ENCODE peak calls at places on chromosomes 12 and 14, in four cellular contexts. Q, H, F and E are unnamed samples.
A peak's percentile ranks its signal among the peaks of the same experiment; 100 is the strongest.

GRCh38 chr14:45716506-45716905 is 463.5 kb upstream of the MIS18BP1 start:
- DNase-seq in Q (no peak), H (no peak), F (peak; percentile 2), E (no peak)

GRCh38 chr12:132711169-132711843 is 664 bp downstream of the PGAM5 start:
- DNase-seq in Q (peak; percentile 33), H (no peak), F (no peak), E (peak; percentile 27)

GRCh38 chr12:5518584-5519365 is 86.9 kb downstream of the NTF3 start:
- DNase-seq in Q (no peak), H (no peak), F (peak; percentile 81), E (no peak)

GRCh38 chr14:77903233-77903632 is 103.3 kb downstream of the ADCK1 start:
- DNase-seq in Q (no peak), H (no peak), F (no peak), E (no peak)

GRCh38 chr14:50831704-50832130 is 755 bp upstream of the NIN start:
- DNase-seq in Q (no peak), H (no peak), F (no peak), E (no peak)

GRCh38 chr12:109291117-109291516 is 18.0 kb downstream of the FOXN4 start:
- DNase-seq in Q (no peak), H (no peak), F (no peak), E (no peak)

GRCh38 chr12:57627504-57628279 is 5.3 kb downstream of the B4GALNT1 start:
- DNase-seq in Q (no peak), H (peak; percentile 62), F (no peak), E (no peak)

GRCh38 chr12:49702676-49703228 is 4.5 kb downstream of the FMNL3 start:
- DNase-seq in Q (no peak), H (peak; percentile 2), F (no peak), E (no peak)

GRCh38 chr12:21169878-21170472 is 39.0 kb downstream of the SLCO1B1 start:
- DNase-seq in Q (peak; percentile 24), H (no peak), F (peak; percentile 97), E (peak; percentile 27)

GRCh38 chr14:94400454-94400853 is 12.1 kb upstream of the SERPINA1 start:
- DNase-seq in Q (no peak), H (no peak), F (no peak), E (no peak)

GRCh38 chr14:33335366-33335765 is 396.7 kb downstream of the NPAS3 start:
- DNase-seq in Q (no peak), H (no peak), F (no peak), E (no peak)

GRCh38 chr12:100752841-100753240 is 41.7 kb upstream of the ANO4 start:
- DNase-seq in Q (no peak), H (no peak), F (no peak), E (no peak)

GRCh38 chr14:59728294-59728693 is 142.3 kb downstream of the RTN1 start:
- DNase-seq in Q (no peak), H (no peak), F (no peak), E (no peak)

GRCh38 chr14:68685419-68686211 is 107.3 kb downstream of the ZFP36L1 start:
- DNase-seq in Q (peak; percentile 57), H (peak; percentile 63), F (no peak), E (peak; percentile 65)

GRCh38 chr14:71206766-71207371 is 299.6 kb downstream of the PCNX1 start:
- DNase-seq in Q (no peak), H (peak; percentile 68), F (no peak), E (peak; percentile 26)

GRCh38 chr12:73612571-73612970 is 925.1 kb upstream of the ATXN7L3B start:
- DNase-seq in Q (no peak), H (no peak), F (no peak), E (no peak)

GRCh38 chr14:89807905-89808304 is 146.6 kb downstream of the EFCAB11 start:
- DNase-seq in Q (no peak), H (no peak), F (no peak), E (no peak)

GRCh38 chr12:77104792-77105191 is 39.4 kb upstream of the E2F7 start:
- DNase-seq in Q (no peak), H (no peak), F (no peak), E (no peak)

GRCh38 chr12:113063396-113064350 is 7.1 kb downstream of the DTX1 start:
- DNase-seq in Q (no peak), H (no peak), F (no peak), E (no peak)

GRCh38 chr12:67320614-67321305 is 51.6 kb downstream of the CAND1 start:
- DNase-seq in Q (no peak), H (no peak), F (peak; percentile 62), E (no peak)

GRCh38 chr12:46391630-46392029 is 19.1 kb upstream of the SLC38A2 start:
- DNase-seq in Q (no peak), H (no peak), F (no peak), E (no peak)

GRCh38 chr12:14841761-14842160 is 1.6 kb downstream of the ART4 start:
- DNase-seq in Q (peak; percentile 23), H (peak; percentile 83), F (peak; percentile 27), E (no peak)

GRCh38 chr12:5083955-5084849 is 40.5 kb downstream of the KCNA5 start:
- DNase-seq in Q (no peak), H (no peak), F (peak; percentile 90), E (peak; percentile 33)

GRCh38 chr14:33715223-33715528 is 235.7 kb downstream of the EGLN3 start:
- DNase-seq in Q (no peak), H (no peak), F (no peak), E (no peak)

GRCh38 chr12:49917126-49917787 is 13.6 kb upstream of the FAIM2 start:
- DNase-seq in Q (no peak), H (no peak), F (no peak), E (no peak)

GRCh38 chr12:49331360-49332222 is 5.4 kb downstream of the C1QL4 start:
- DNase-seq in Q (peak; percentile 72), H (peak; percentile 81), F (no peak), E (peak; percentile 57)

GRCh38 chr12:90851800-90852718 is 102.9 kb downstream of the CCER1 start:
- DNase-seq in Q (no peak), H (no peak), F (no peak), E (no peak)

GRCh38 chr12:31221566-31221945 is 104.4 kb downstream of the SINHCAF start:
- DNase-seq in Q (no peak), H (no peak), F (no peak), E (no peak)

GRCh38 chr12:19115285-19115684 is 14.2 kb upstream of the PLEKHA5 start:
- DNase-seq in Q (no peak), H (no peak), F (no peak), E (no peak)

GRCh38 chr12:29153231-29153630 is 4.2 kb downstream of the FAR2 start:
- DNase-seq in Q (no peak), H (no peak), F (peak; percentile 69), E (no peak)

GRCh38 chr14:37116933-37117844 is 55.2 kb downstream of the SLC25A21 start:
- DNase-seq in Q (no peak), H (no peak), F (no peak), E (no peak)

DNA sequence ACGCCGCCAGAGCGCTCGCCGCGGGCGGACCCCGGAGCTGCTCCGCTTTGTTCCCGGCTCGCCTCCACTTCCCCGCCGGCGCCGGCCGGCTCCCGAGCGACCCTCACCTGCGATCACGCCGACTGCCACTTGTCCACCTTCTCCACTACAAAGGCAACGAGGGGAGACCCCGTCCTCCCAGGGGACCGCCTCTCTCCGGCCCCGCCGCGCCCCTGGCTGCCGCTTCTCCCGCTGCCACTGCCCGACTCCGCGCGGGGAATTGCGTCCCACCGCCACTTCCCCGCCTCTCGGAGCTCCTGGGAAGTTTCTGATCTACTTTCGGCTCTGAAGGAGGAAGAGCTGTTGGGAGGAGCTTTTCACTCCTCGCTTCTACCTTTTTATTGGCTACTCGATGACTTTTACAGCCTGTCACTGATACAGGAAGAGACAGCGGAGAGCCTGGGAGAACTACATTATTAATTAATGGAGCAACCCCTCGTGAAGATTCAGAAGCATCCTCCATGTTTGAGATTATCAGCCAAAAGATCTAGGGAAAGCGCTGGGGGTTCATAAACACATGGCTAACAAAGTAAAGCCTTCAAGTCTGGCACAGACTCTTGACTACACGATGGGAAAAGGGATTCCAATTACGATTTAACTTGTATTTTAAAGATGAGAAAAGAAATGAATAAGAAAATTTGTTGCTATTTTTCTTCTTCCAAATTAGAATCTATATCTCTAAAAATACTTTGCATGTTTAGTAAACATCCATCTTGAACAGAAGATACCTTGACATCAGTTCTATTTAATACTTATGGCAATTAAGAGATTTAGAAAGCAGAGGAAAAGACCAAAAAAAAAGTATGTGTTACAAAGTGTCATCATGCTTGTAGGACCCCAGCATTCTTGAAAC is at the start of gene BAZ1A:
- DNase-seq in Q (peak; percentile 76), H (peak; percentile 83), F (peak; percentile 44), E (peak; percentile 90)
- H3K4me1 ChIP-seq in Q (peaks cover 11% of the 10 kb centered on the region), H (no peaks in the 10 kb centered on the region), F (no peaks in the 10 kb centered on the region), E (peaks cover 4% of the 10 kb centered on the region)

DNA sequence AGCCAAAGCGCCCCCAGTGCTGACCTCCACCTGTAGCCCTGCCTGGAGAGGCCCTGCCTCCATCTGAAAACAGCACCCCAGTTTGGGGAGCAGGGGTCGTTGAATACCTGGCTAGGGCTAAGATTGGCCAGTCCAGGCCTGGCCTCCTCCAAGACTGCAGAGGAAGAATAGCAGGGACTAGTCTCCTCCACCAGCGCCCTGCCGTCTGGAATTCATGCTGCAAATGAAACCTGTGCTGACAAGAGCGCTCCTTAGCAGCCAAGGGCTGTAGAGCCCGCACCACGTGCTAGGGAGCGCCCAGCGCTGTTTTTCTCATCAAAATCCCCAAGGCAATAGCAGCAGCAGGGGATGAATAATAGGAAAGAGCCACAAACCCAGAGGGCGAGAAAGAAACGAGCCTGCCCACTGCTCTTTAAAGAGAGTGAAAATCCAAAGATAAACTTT is 3.4 kb downstream of the COL2A1 start:
- DNase-seq in Q (no peak), H (peak; percentile 59), F (no peak), E (no peak)
- H3K4me3 ChIP-seq in Q (peak overlapping the region; percentile 23), H (peak overlapping the region; percentile 6), F (no peak overlapping the region), E (no peak overlapping the region)

GRCh38 chr12:6766651-6767300 is 613 bp downstream of the PTMS start:
- DNase-seq in Q (peak; percentile 83), H (peak; percentile 91), F (peak; percentile 90), E (peak; percentile 63)

GRCh38 chr12:6768385-6769002 is 2.3 kb downstream of the PTMS start:
- DNase-seq in Q (no peak), H (no peak), F (no peak), E (no peak)

GRCh38 chr12:6769003-6769389 is 2.8 kb downstream of the PTMS start:
- DNase-seq in Q (peak; percentile 58), H (peak; percentile 88), F (peak; percentile 98), E (no peak)

GRCh38 chr12:6767301-6767591 is 1.1 kb downstream of the PTMS start:
- DNase-seq in Q (no peak), H (no peak), F (no peak), E (no peak)

GRCh38 chr12:6767592-6768384 is 1.6 kb downstream of the PTMS start:
- DNase-seq in Q (no peak), H (no peak), F (no peak), E (no peak)
- H3K4me1 ChIP-seq in Q (peaks cover 49% of the 10 kb centered on the region), H (no peaks in the 10 kb centered on the region), F (peaks cover 33% of the 10 kb centered on the region), E (peaks cover 7% of the 10 kb centered on the region)

DNA sequence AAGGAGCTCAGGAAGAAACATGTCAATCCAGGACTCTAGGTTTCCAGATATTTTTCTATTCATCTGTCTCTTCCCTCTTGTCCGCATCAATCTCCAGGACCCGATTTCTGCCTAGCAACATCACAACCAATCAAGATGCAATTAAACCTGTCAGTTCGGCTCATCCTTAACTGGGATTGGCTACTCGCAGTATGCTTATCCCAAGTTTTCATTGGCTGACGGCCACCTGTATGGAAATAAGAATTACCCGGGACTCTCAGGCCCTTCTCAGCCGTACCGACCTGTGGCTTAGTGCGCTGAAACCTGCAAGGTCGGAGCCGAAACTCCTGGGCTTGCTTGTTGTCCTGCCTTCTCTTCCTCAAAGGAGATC is 20.4 kb upstream of the ATP5MC2 start:
- DNase-seq in Q (peak; percentile 78), H (no peak), F (peak; percentile 88), E (peak; percentile 97)
- H3K4me3 ChIP-seq in Q (no peak overlapping the region), H (no peak overlapping the region), F (peak overlapping the region; percentile 24), E (no peak overlapping the region)

GRCh38 chr12:111764120-111764821 is 2.5 kb upstream of the ALDH2 start:
- DNase-seq in Q (no peak), H (no peak), F (no peak), E (no peak)
- H3K4me1 ChIP-seq in Q (peaks cover 22% of the 10 kb centered on the region), H (no peaks in the 10 kb centered on the region), F (peaks cover 18% of the 10 kb centered on the region), E (no peaks in the 10 kb centered on the region)